ENCODE peak calls at places on chromosomes 2 and 18, in ten cellular contexts. One of them, this sample, is unnamed.
A peak's percentile ranks its signal among the peaks of the same experiment; 100 is the strongest.

GRCh38 chr2:118911936-118912335 is 30.1 kb upstream of the MARCO start:
- DNase-seq in spleen: no peak
- DNase-seq in cardiac muscle cell: no peak
- DNase-seq in AG04450: no peak
- DNase-seq in astrocyte: no peak
- DNase-seq in thyroid gland: no peak
- DNase-seq in gastrocnemius medialis: no peak
- DNase-seq in endothelial cell of umbilical vein: no peak
- DNase-seq in adrenal gland: no peak
- DNase-seq in RWPE2: no peak
- DNase-seq in this sample: no peak

GRCh38 chr2:27133195-27133875 is 1.1 kb downstream of the PREB start:
- DNase-seq in gastrocnemius medialis: peak; percentile 48
- DNase-seq in spleen: no peak
- DNase-seq in RWPE2: no peak
- DNase-seq in thyroid gland: no peak
- DNase-seq in cardiac muscle cell: no peak
- DNase-seq in astrocyte: no peak
- DNase-seq in AG04450: no peak
- DNase-seq in endothelial cell of umbilical vein: no peak
- DNase-seq in adrenal gland: no peak
- DNase-seq in this sample: no peak

GRCh38 chr2:28336993-28337627 is 55.5 kb upstream of the FOSL2 start:
- DNase-seq in astrocyte: no peak
- DNase-seq in spleen: peak; percentile 69
- DNase-seq in thyroid gland: no peak
- DNase-seq in adrenal gland: no peak
- DNase-seq in RWPE2: no peak
- DNase-seq in cardiac muscle cell: no peak
- DNase-seq in gastrocnemius medialis: no peak
- DNase-seq in endothelial cell of umbilical vein: no peak
- DNase-seq in AG04450: no peak
- DNase-seq in this sample: no peak

GRCh38 chr2:231415029-231415428 is 19.5 kb downstream of the B3GNT7 start:
- DNase-seq in adrenal gland: no peak
- DNase-seq in endothelial cell of umbilical vein: peak; percentile 61
- DNase-seq in AG04450: no peak
- DNase-seq in cardiac muscle cell: no peak
- DNase-seq in RWPE2: no peak
- DNase-seq in astrocyte: no peak
- DNase-seq in gastrocnemius medialis: no peak
- DNase-seq in spleen: no peak
- DNase-seq in thyroid gland: no peak
- DNase-seq in this sample: no peak

GRCh38 chr2:39705638-39706037 is 39.9 kb downstream of the TMEM178A start:
- DNase-seq in RWPE2: no peak
- DNase-seq in adrenal gland: no peak
- DNase-seq in cardiac muscle cell: no peak
- DNase-seq in astrocyte: no peak
- DNase-seq in thyroid gland: no peak
- DNase-seq in spleen: no peak
- DNase-seq in gastrocnemius medialis: no peak
- DNase-seq in AG04450: no peak
- DNase-seq in endothelial cell of umbilical vein: no peak
- DNase-seq in this sample: no peak

GRCh38 chr18:65659912-65660311 is 90.9 kb upstream of the CDH7 start:
- DNase-seq in cardiac muscle cell: no peak
- DNase-seq in gastrocnemius medialis: no peak
- DNase-seq in astrocyte: no peak
- DNase-seq in endothelial cell of umbilical vein: no peak
- DNase-seq in AG04450: no peak
- DNase-seq in spleen: no peak
- DNase-seq in adrenal gland: no peak
- DNase-seq in RWPE2: peak; percentile 42
- DNase-seq in thyroid gland: no peak
- DNase-seq in this sample: no peak

GRCh38 chr2:165886487-165887146 is 67.0 kb downstream of the TTC21B start:
- DNase-seq in gastrocnemius medialis: no peak
- DNase-seq in RWPE2: no peak
- DNase-seq in astrocyte: no peak
- DNase-seq in thyroid gland: no peak
- DNase-seq in cardiac muscle cell: no peak
- DNase-seq in spleen: no peak
- DNase-seq in endothelial cell of umbilical vein: no peak
- DNase-seq in adrenal gland: no peak
- DNase-seq in AG04450: no peak
- DNase-seq in this sample: no peak

GRCh38 chr2:195410272-195410671 is 246.8 kb upstream of the SLC39A10 start:
- DNase-seq in thyroid gland: no peak
- DNase-seq in spleen: no peak
- DNase-seq in RWPE2: no peak
- DNase-seq in AG04450: no peak
- DNase-seq in endothelial cell of umbilical vein: no peak
- DNase-seq in astrocyte: no peak
- DNase-seq in gastrocnemius medialis: no peak
- DNase-seq in cardiac muscle cell: no peak
- DNase-seq in adrenal gland: no peak
- DNase-seq in this sample: no peak

GRCh38 chr2:191020742-191021381 is 6.9 kb upstream of the STAT1 start:
- DNase-seq in AG04450: peak; percentile 65
- DNase-seq in adrenal gland: peak; percentile 48
- DNase-seq in RWPE2: no peak
- DNase-seq in spleen: no peak
- DNase-seq in thyroid gland: peak; percentile 12
- DNase-seq in astrocyte: peak; percentile 83
- DNase-seq in endothelial cell of umbilical vein: no peak
- DNase-seq in cardiac muscle cell: peak; percentile 88
- DNase-seq in gastrocnemius medialis: peak; percentile 24
- DNase-seq in this sample: peak; percentile 46

GRCh38 chr2:46308629-46309028 is 11.4 kb downstream of the EPAS1 start:
- DNase-seq in RWPE2: no peak
- DNase-seq in thyroid gland: no peak
- DNase-seq in gastrocnemius medialis: no peak
- DNase-seq in cardiac muscle cell: no peak
- DNase-seq in endothelial cell of umbilical vein: no peak
- DNase-seq in adrenal gland: no peak
- DNase-seq in spleen: no peak
- DNase-seq in AG04450: no peak
- DNase-seq in astrocyte: no peak
- DNase-seq in this sample: no peak

GRCh38 chr2:96927420-96928171 is 57.7 kb upstream of the SEMA4C start:
- DNase-seq in astrocyte: peak; percentile 5
- DNase-seq in endothelial cell of umbilical vein: no peak
- DNase-seq in thyroid gland: peak; percentile 90
- DNase-seq in adrenal gland: no peak
- DNase-seq in cardiac muscle cell: peak; percentile 17
- DNase-seq in RWPE2: peak; percentile 88
- DNase-seq in gastrocnemius medialis: peak; percentile 76
- DNase-seq in spleen: no peak
- DNase-seq in AG04450: no peak
- DNase-seq in this sample: no peak

GRCh38 chr2:160044728-160045127 is 17.7 kb downstream of the PLA2R1 start:
- DNase-seq in RWPE2: no peak
- DNase-seq in gastrocnemius medialis: no peak
- DNase-seq in cardiac muscle cell: no peak
- DNase-seq in endothelial cell of umbilical vein: no peak
- DNase-seq in AG04450: no peak
- DNase-seq in astrocyte: no peak
- DNase-seq in spleen: no peak
- DNase-seq in adrenal gland: no peak
- DNase-seq in thyroid gland: no peak
- DNase-seq in this sample: no peak

DNA sequence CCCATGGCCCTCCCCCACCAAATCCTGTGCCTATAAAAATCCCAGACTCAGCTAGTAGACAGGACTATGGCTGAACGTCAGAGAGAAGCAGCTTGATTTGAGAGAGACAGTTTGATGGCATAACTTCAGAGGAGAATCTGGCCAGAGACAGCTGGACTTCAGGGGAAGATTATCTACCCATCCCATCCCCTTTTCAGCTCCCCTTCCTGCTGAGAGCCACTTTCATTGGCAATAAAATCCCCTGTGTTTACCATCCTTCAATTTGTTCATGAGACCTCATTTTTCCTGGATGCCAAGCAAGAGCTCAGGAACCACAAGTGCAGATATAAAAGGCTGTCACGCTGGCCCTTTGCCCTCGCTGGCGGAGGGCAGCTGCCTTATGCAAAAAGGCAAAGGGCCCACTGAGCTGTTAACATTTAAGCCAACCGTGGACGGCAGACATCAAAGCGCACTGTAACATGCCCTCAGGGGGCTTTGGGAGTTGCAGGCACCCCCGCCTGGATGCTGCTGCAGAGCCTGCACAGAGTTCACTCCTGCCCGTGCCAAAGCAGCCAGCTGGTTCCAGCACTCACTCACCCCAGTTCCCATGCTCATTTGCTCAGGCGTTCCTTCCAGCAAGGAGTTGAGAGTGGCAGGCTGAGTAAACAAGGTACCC is 164.3 kb upstream of the PGAP1 start:
- DNase-seq in spleen: no peak
- DNase-seq in thyroid gland: no peak
- DNase-seq in gastrocnemius medialis: no peak
- DNase-seq in endothelial cell of umbilical vein: no peak
- DNase-seq in cardiac muscle cell: no peak
- DNase-seq in AG04450: no peak
- DNase-seq in adrenal gland: no peak
- DNase-seq in astrocyte: no peak
- DNase-seq in RWPE2: no peak
- DNase-seq in this sample: no peak
- H3K4me3 ChIP-seq in spleen: no peak overlapping the region
- H3K4me3 ChIP-seq in thyroid gland: no peak overlapping the region
- H3K4me3 ChIP-seq in gastrocnemius medialis: no peak overlapping the region
- H3K4me3 ChIP-seq in endothelial cell of umbilical vein: no peak overlapping the region
- H3K4me3 ChIP-seq in cardiac muscle cell: no peak overlapping the region
- H3K4me3 ChIP-seq in AG04450: no peak overlapping the region
- H3K4me3 ChIP-seq in adrenal gland: no peak overlapping the region
- H3K4me3 ChIP-seq in astrocyte: no peak overlapping the region
- H3K4me3 ChIP-seq in RWPE2: no peak overlapping the region
- H3K4me3 ChIP-seq in this sample: no peak overlapping the region

DNA sequence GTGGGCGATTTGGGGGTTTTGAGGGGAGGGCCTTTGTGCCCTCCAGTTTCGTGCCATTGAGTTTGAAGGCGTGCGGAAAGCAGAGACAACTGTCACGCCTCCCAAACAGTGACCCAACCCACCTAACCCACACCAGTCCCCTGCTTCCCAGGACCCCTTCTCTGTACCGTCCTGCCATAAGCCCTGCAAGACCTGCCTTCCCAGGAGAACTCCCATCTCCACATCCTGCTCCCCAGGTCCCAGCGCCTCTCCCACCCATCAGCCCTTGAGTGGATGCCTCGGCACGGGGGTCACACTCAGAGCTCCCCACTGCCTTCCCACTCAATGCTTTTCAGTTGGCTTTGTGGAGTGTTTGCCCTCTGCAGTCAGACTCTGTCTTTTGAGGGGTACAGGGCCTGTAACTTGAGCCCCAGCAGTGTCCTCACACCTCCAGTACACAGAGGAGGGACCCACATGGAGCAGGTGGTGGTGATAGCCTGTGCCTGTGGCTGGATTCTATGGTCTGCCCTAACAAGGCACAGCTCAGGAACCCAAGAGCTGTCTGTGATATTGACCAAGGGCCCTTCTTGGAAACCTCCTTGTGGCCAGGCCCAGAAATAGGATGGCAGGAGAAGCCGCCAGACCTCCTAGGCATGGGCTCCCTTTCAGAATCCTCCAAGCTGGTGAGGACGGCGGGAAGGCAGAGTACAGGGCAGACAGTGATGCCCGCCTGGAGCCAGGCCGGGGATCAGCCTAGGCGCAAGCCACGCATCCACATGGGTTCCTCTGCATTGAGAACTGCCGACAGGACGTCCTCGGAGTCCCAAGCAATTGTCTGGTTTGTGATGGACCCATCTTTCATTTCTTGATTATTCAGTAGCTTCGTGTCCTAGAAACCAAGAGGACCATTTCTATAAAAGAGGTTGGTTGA is 44.4 kb upstream of the SMAD7 start:
- DNase-seq in thyroid gland: no peak
- DNase-seq in gastrocnemius medialis: no peak
- DNase-seq in spleen: no peak
- DNase-seq in AG04450: no peak
- DNase-seq in adrenal gland: no peak
- DNase-seq in astrocyte: no peak
- DNase-seq in endothelial cell of umbilical vein: no peak
- DNase-seq in RWPE2: no peak
- DNase-seq in cardiac muscle cell: no peak
- DNase-seq in this sample: no peak
- H3K4me3 ChIP-seq in thyroid gland: no peak overlapping the region
- H3K4me3 ChIP-seq in gastrocnemius medialis: no peak overlapping the region
- H3K4me3 ChIP-seq in spleen: no peak overlapping the region
- H3K4me3 ChIP-seq in AG04450: no peak overlapping the region
- H3K4me3 ChIP-seq in adrenal gland: no peak overlapping the region
- H3K4me3 ChIP-seq in astrocyte: no peak overlapping the region
- H3K4me3 ChIP-seq in endothelial cell of umbilical vein: no peak overlapping the region
- H3K4me3 ChIP-seq in RWPE2: no peak overlapping the region
- H3K4me3 ChIP-seq in cardiac muscle cell: no peak overlapping the region
- H3K4me3 ChIP-seq in this sample: no peak overlapping the region

DNA sequence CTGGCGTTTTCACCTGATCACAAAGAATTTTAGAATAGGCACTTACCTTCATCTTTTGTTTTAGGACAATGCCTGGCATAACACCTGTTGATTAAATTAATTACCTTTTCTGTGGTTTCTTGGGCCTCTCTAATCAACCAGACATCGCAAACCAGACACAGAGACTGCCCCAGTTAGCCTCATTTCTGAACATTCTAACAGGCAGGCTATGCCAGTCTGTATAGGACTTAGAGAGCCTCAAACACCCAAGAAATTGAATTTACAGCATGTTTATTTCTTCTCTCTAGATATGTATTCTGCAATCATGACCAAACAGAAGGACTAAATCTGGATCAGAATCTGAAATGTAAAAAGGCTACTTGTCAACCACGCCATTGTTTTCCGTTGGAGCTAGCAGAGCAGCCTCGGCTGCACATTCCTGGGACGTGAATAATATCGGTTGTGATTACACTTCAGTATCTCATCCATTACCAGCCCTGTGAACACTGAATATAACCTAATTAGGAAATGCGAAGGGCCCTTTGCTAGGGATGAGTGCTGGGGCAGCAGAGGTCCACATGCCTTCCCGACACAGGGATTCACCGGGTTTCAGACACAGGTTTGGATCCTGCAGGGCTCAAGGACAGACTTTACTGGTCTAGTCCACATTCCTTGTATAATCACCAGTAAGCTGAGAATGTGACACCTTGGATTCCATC is 17.5 kb upstream of the CDC42EP3 start:
- DNase-seq in adrenal gland: no peak
- DNase-seq in gastrocnemius medialis: no peak
- DNase-seq in cardiac muscle cell: peak; percentile 93
- DNase-seq in endothelial cell of umbilical vein: peak; percentile 50
- DNase-seq in spleen: no peak
- DNase-seq in AG04450: peak; percentile 80
- DNase-seq in thyroid gland: no peak
- DNase-seq in astrocyte: peak; percentile 90
- DNase-seq in RWPE2: peak; percentile 79
- DNase-seq in this sample: no peak
- H3K4me3 ChIP-seq in adrenal gland: no peak overlapping the region
- H3K4me3 ChIP-seq in gastrocnemius medialis: no peak overlapping the region
- H3K4me3 ChIP-seq in cardiac muscle cell: no peak overlapping the region
- H3K4me3 ChIP-seq in endothelial cell of umbilical vein: no peak overlapping the region
- H3K4me3 ChIP-seq in spleen: no peak overlapping the region
- H3K4me3 ChIP-seq in AG04450: no peak overlapping the region
- H3K4me3 ChIP-seq in thyroid gland: no peak overlapping the region
- H3K4me3 ChIP-seq in astrocyte: no peak overlapping the region
- H3K4me3 ChIP-seq in RWPE2: no peak overlapping the region
- H3K4me3 ChIP-seq in this sample: no peak overlapping the region

GRCh38 chr18:36692909-36693308 is 135.9 kb downstream of the TPGS2 start:
- DNase-seq in adrenal gland: no peak
- DNase-seq in gastrocnemius medialis: no peak
- DNase-seq in spleen: no peak
- DNase-seq in cardiac muscle cell: no peak
- DNase-seq in astrocyte: peak; percentile 80
- DNase-seq in RWPE2: no peak
- DNase-seq in thyroid gland: no peak
- DNase-seq in AG04450: peak; percentile 80
- DNase-seq in endothelial cell of umbilical vein: no peak
- DNase-seq in this sample: no peak
- H3K4me3 ChIP-seq in adrenal gland: no peak overlapping the region
- H3K4me3 ChIP-seq in gastrocnemius medialis: no peak overlapping the region
- H3K4me3 ChIP-seq in spleen: no peak overlapping the region
- H3K4me3 ChIP-seq in cardiac muscle cell: no peak overlapping the region
- H3K4me3 ChIP-seq in astrocyte: peak overlapping the region; percentile 13
- H3K4me3 ChIP-seq in RWPE2: no peak overlapping the region
- H3K4me3 ChIP-seq in thyroid gland: no peak overlapping the region
- H3K4me3 ChIP-seq in AG04450: peak overlapping the region; percentile 77
- H3K4me3 ChIP-seq in endothelial cell of umbilical vein: no peak overlapping the region
- H3K4me3 ChIP-seq in this sample: no peak overlapping the region

This sample was measured in Jurkat, Clone E6-1.